ENCODE peak calls at places on chromosomes 5 and 9, in ten cellular contexts. One of them, this sample, is unnamed.

GRCh38 chr5:158285771-158286170 is 426.8 kb upstream of the CLINT1 start:
- DNase-seq in midbrain: no peak
- DNase-seq in HuH-7.5: no peak
- DNase-seq in activated naive CD4-positive, alpha-beta T cell: no peak
- DNase-seq in stimulated activated CD8-positive, alpha-beta memory T cell treated with anti-CD3 and anti-CD28 coated beads, Interleukin-4, amount 100 ng/mL, for 48 hours: no peak
- DNase-seq in RPMI7951: no peak
- DNase-seq in OCI-M1: no peak
- DNase-seq in T-helper 1 cell: no peak
- DNase-seq in Karpas-422: no peak
- DNase-seq in C1 segment of cervical spinal cord: no peak
- DNase-seq in this sample: no peak

GRCh38 chr5:79984363-79984762 is 6.7 kb downstream of the MTX3 start:
- DNase-seq in C1 segment of cervical spinal cord: no peak
- DNase-seq in RPMI7951: no peak
- DNase-seq in stimulated activated CD8-positive, alpha-beta memory T cell treated with anti-CD3 and anti-CD28 coated beads, Interleukin-4, amount 100 ng/mL, for 48 hours: no peak
- DNase-seq in activated naive CD4-positive, alpha-beta T cell: no peak
- DNase-seq in T-helper 1 cell: no peak
- DNase-seq in OCI-M1: no peak
- DNase-seq in Karpas-422: no peak
- DNase-seq in midbrain: no peak
- DNase-seq in HuH-7.5: no peak
- DNase-seq in this sample: no peak

GRCh38 chr5:122581629-122582028 is 193.3 kb upstream of the SNX2 start:
- DNase-seq in activated naive CD4-positive, alpha-beta T cell: no peak
- DNase-seq in Karpas-422: no peak
- DNase-seq in midbrain: no peak
- DNase-seq in OCI-M1: no peak
- DNase-seq in C1 segment of cervical spinal cord: no peak
- DNase-seq in T-helper 1 cell: no peak
- DNase-seq in RPMI7951: peak; percentile 9
- DNase-seq in stimulated activated CD8-positive, alpha-beta memory T cell treated with anti-CD3 and anti-CD28 coated beads, Interleukin-4, amount 100 ng/mL, for 48 hours: no peak
- DNase-seq in HuH-7.5: no peak
- DNase-seq in this sample: no peak

GRCh38 chr5:9544502-9545300 is 1.2 kb downstream of the SEMA5A start:
- DNase-seq in OCI-M1: no peak
- DNase-seq in C1 segment of cervical spinal cord: peak; percentile 76
- DNase-seq in midbrain: peak; percentile 87
- DNase-seq in stimulated activated CD8-positive, alpha-beta memory T cell treated with anti-CD3 and anti-CD28 coated beads, Interleukin-4, amount 100 ng/mL, for 48 hours: peak; percentile 78
- DNase-seq in T-helper 1 cell: no peak
- DNase-seq in activated naive CD4-positive, alpha-beta T cell: peak; percentile 8
- DNase-seq in RPMI7951: peak; percentile 80
- DNase-seq in Karpas-422: no peak
- DNase-seq in HuH-7.5: peak; percentile 13
- DNase-seq in this sample: peak; percentile 37

GRCh38 chr5:168946363-168946762 is 354.6 kb downstream of the SLIT3 start:
- DNase-seq in midbrain: no peak
- DNase-seq in HuH-7.5: no peak
- DNase-seq in stimulated activated CD8-positive, alpha-beta memory T cell treated with anti-CD3 and anti-CD28 coated beads, Interleukin-4, amount 100 ng/mL, for 48 hours: peak; percentile 26
- DNase-seq in activated naive CD4-positive, alpha-beta T cell: no peak
- DNase-seq in OCI-M1: no peak
- DNase-seq in RPMI7951: no peak
- DNase-seq in T-helper 1 cell: no peak
- DNase-seq in C1 segment of cervical spinal cord: no peak
- DNase-seq in Karpas-422: peak; percentile 64
- DNase-seq in this sample: peak; percentile 21

GRCh38 chr5:75006821-75007536 is 45.4 kb downstream of the GCNT4 start:
- DNase-seq in HuH-7.5: no peak
- DNase-seq in OCI-M1: no peak
- DNase-seq in C1 segment of cervical spinal cord: no peak
- DNase-seq in RPMI7951: no peak
- DNase-seq in T-helper 1 cell: no peak
- DNase-seq in stimulated activated CD8-positive, alpha-beta memory T cell treated with anti-CD3 and anti-CD28 coated beads, Interleukin-4, amount 100 ng/mL, for 48 hours: no peak
- DNase-seq in activated naive CD4-positive, alpha-beta T cell: no peak
- DNase-seq in midbrain: no peak
- DNase-seq in Karpas-422: no peak
- DNase-seq in this sample: no peak

GRCh38 chr9:135356796-135357195 is 122.8 kb upstream of the PPP1R26 start:
- DNase-seq in RPMI7951: no peak
- DNase-seq in T-helper 1 cell: no peak
- DNase-seq in C1 segment of cervical spinal cord: no peak
- DNase-seq in OCI-M1: no peak
- DNase-seq in stimulated activated CD8-positive, alpha-beta memory T cell treated with anti-CD3 and anti-CD28 coated beads, Interleukin-4, amount 100 ng/mL, for 48 hours: no peak
- DNase-seq in activated naive CD4-positive, alpha-beta T cell: no peak
- DNase-seq in Karpas-422: no peak
- DNase-seq in midbrain: no peak
- DNase-seq in HuH-7.5: no peak
- DNase-seq in this sample: no peak

GRCh38 chr9:69181908-69182353 is 7.9 kb downstream of the TJP2 start:
- DNase-seq in C1 segment of cervical spinal cord: no peak
- DNase-seq in HuH-7.5: no peak
- DNase-seq in Karpas-422: no peak
- DNase-seq in stimulated activated CD8-positive, alpha-beta memory T cell treated with anti-CD3 and anti-CD28 coated beads, Interleukin-4, amount 100 ng/mL, for 48 hours: no peak
- DNase-seq in T-helper 1 cell: no peak
- DNase-seq in activated naive CD4-positive, alpha-beta T cell: no peak
- DNase-seq in OCI-M1: peak; percentile 31
- DNase-seq in RPMI7951: no peak
- DNase-seq in midbrain: peak; percentile 45
- DNase-seq in this sample: no peak

GRCh38 chr5:149153751-149154610 is 12.7 kb downstream of the ABLIM3 start:
- DNase-seq in C1 segment of cervical spinal cord: no peak
- DNase-seq in stimulated activated CD8-positive, alpha-beta memory T cell treated with anti-CD3 and anti-CD28 coated beads, Interleukin-4, amount 100 ng/mL, for 48 hours: no peak
- DNase-seq in midbrain: no peak
- DNase-seq in T-helper 1 cell: no peak
- DNase-seq in Karpas-422: peak; percentile 82
- DNase-seq in HuH-7.5: no peak
- DNase-seq in activated naive CD4-positive, alpha-beta T cell: no peak
- DNase-seq in OCI-M1: peak; percentile 84
- DNase-seq in RPMI7951: peak; percentile 74
- DNase-seq in this sample: peak; percentile 72

GRCh38 chr5:157059891-157060290 is 975 bp upstream of the HAVCR1 start:
- DNase-seq in T-helper 1 cell: no peak
- DNase-seq in RPMI7951: no peak
- DNase-seq in Karpas-422: no peak
- DNase-seq in midbrain: no peak
- DNase-seq in OCI-M1: no peak
- DNase-seq in stimulated activated CD8-positive, alpha-beta memory T cell treated with anti-CD3 and anti-CD28 coated beads, Interleukin-4, amount 100 ng/mL, for 48 hours: no peak
- DNase-seq in C1 segment of cervical spinal cord: no peak
- DNase-seq in HuH-7.5: no peak
- DNase-seq in activated naive CD4-positive, alpha-beta T cell: no peak
- DNase-seq in this sample: no peak

GRCh38 chr5:153480401-153480800 is 10.1 kb upstream of the GRIA1 start:
- DNase-seq in stimulated activated CD8-positive, alpha-beta memory T cell treated with anti-CD3 and anti-CD28 coated beads, Interleukin-4, amount 100 ng/mL, for 48 hours: no peak
- DNase-seq in OCI-M1: no peak
- DNase-seq in T-helper 1 cell: no peak
- DNase-seq in C1 segment of cervical spinal cord: no peak
- DNase-seq in HuH-7.5: no peak
- DNase-seq in RPMI7951: peak; percentile 9
- DNase-seq in midbrain: no peak
- DNase-seq in Karpas-422: no peak
- DNase-seq in activated naive CD4-positive, alpha-beta T cell: no peak
- DNase-seq in this sample: no peak

GRCh38 chr9:135242406-135242805 is 154.9 kb downstream of the OLFM1 start:
- DNase-seq in T-helper 1 cell: no peak
- DNase-seq in HuH-7.5: no peak
- DNase-seq in OCI-M1: no peak
- DNase-seq in stimulated activated CD8-positive, alpha-beta memory T cell treated with anti-CD3 and anti-CD28 coated beads, Interleukin-4, amount 100 ng/mL, for 48 hours: no peak
- DNase-seq in activated naive CD4-positive, alpha-beta T cell: no peak
- DNase-seq in C1 segment of cervical spinal cord: no peak
- DNase-seq in Karpas-422: peak; percentile 14
- DNase-seq in RPMI7951: no peak
- DNase-seq in midbrain: no peak
- DNase-seq in this sample: no peak

GRCh38 chr5:143583385-143583784 is 179.9 kb upstream of the NR3C1 start:
- DNase-seq in activated naive CD4-positive, alpha-beta T cell: no peak
- DNase-seq in C1 segment of cervical spinal cord: no peak
- DNase-seq in RPMI7951: no peak
- DNase-seq in OCI-M1: peak; percentile 56
- DNase-seq in stimulated activated CD8-positive, alpha-beta memory T cell treated with anti-CD3 and anti-CD28 coated beads, Interleukin-4, amount 100 ng/mL, for 48 hours: no peak
- DNase-seq in Karpas-422: no peak
- DNase-seq in T-helper 1 cell: no peak
- DNase-seq in HuH-7.5: no peak
- DNase-seq in midbrain: no peak
- DNase-seq in this sample: no peak

GRCh38 chr5:64000096-64000495 is 37.9 kb upstream of the HTR1A start:
- DNase-seq in T-helper 1 cell: no peak
- DNase-seq in HuH-7.5: no peak
- DNase-seq in C1 segment of cervical spinal cord: peak; percentile 27
- DNase-seq in stimulated activated CD8-positive, alpha-beta memory T cell treated with anti-CD3 and anti-CD28 coated beads, Interleukin-4, amount 100 ng/mL, for 48 hours: no peak
- DNase-seq in Karpas-422: no peak
- DNase-seq in RPMI7951: no peak
- DNase-seq in midbrain: peak; percentile 64
- DNase-seq in OCI-M1: no peak
- DNase-seq in activated naive CD4-positive, alpha-beta T cell: no peak
- DNase-seq in this sample: no peak

GRCh38 chr9:2209400-2209799 is 194.3 kb downstream of the SMARCA2 start:
- DNase-seq in stimulated activated CD8-positive, alpha-beta memory T cell treated with anti-CD3 and anti-CD28 coated beads, Interleukin-4, amount 100 ng/mL, for 48 hours: no peak
- DNase-seq in C1 segment of cervical spinal cord: no peak
- DNase-seq in RPMI7951: no peak
- DNase-seq in activated naive CD4-positive, alpha-beta T cell: no peak
- DNase-seq in HuH-7.5: no peak
- DNase-seq in midbrain: no peak
- DNase-seq in OCI-M1: peak; percentile 42
- DNase-seq in T-helper 1 cell: no peak
- DNase-seq in Karpas-422: no peak
- DNase-seq in this sample: no peak

GRCh38 chr9:121650220-121651013 is 1.0 kb upstream of the DAB2IP start:
- DNase-seq in RPMI7951: peak; percentile 26
- DNase-seq in OCI-M1: peak; percentile 7
- DNase-seq in C1 segment of cervical spinal cord: no peak
- DNase-seq in activated naive CD4-positive, alpha-beta T cell: no peak
- DNase-seq in Karpas-422: no peak
- DNase-seq in midbrain: peak; percentile 14
- DNase-seq in HuH-7.5: no peak
- DNase-seq in T-helper 1 cell: no peak
- DNase-seq in stimulated activated CD8-positive, alpha-beta memory T cell treated with anti-CD3 and anti-CD28 coated beads, Interleukin-4, amount 100 ng/mL, for 48 hours: peak; percentile 56
- DNase-seq in this sample: no peak

This sample was measured in cerebellum.